ENCODE peak calls at places on chromosomes 6 and 20, in five cellular contexts. U is effector memory CD8-positive, alpha-beta T cell; O is GM18507; G is ascending aorta; R is fibroblast of pulmonary artery. S is an unnamed sample.

GRCh38 chr6:126077810-126078791 is 91.8 kb downstream of the TRMT11 start:
- DNase-seq in R (no peak), G (peak), O (no peak), U (no peak), S (no peak)

GRCh38 chr20:24837721-24838456 is 111.2 kb upstream of the CST7 start:
- DNase-seq in U (no peak), R (no peak), G (no peak), O (no peak), S (no peak)

GRCh38 chr6:82951389-82951788 is 114.3 kb downstream of the UBE3D start:
- DNase-seq in O (no peak), R (no peak), U (no peak), G (no peak), S (no peak)

GRCh38 chr6:47076422-47077344 is 34.6 kb upstream of the ADGRF1 start:
- DNase-seq in G (no peak), U (no peak), R (peak), O (no peak), S (no peak)

GRCh38 chr20:3712279-3712873 is at the start of gene SIGLEC1:
- DNase-seq in U (no peak), G (peak), O (no peak), R (no peak), S (no peak)

GRCh38 chr20:884983-885952 is 30.9 kb downstream of the ANGPT4 start:
- DNase-seq in G (no peak), O (no peak), R (peak), U (no peak), S (no peak)

GRCh38 chr6:13397359-13398080 is 69.2 kb upstream of the TBC1D7 start:
- DNase-seq in G (no peak), O (peak), U (no peak), R (no peak), S (no peak)

GRCh38 chr20:11585752-11586352 is 331.8 kb upstream of the BTBD3 start:
- DNase-seq in U (no peak), O (no peak), R (peak), G (no peak), S (no peak)

GRCh38 chr6:144214622-144215401 is 64.5 kb downstream of the STX11 start:
- DNase-seq in O (no peak), G (peak), U (no peak), R (no peak), S (no peak)

GRCh38 chr6:75098709-75099108 is 107.1 kb downstream of the COL12A1 start:
- DNase-seq in R (peak), U (no peak), O (no peak), G (peak), S (no peak)

GRCh38 chr6:129766959-129767728 is 57.2 kb upstream of the ARHGAP18 start:
- DNase-seq in U (peak), G (no peak), O (no peak), R (peak), S (peak)

GRCh38 chr6:154595997-154596396 is 85.5 kb upstream of the CNKSR3 start:
- DNase-seq in U (no peak), G (no peak), R (no peak), O (no peak), S (no peak)

GRCh38 chr6:136517002-136517401 is 33.2 kb downstream of the MAP7 start:
- DNase-seq in O (no peak), R (no peak), G (no peak), U (no peak), S (no peak)

GRCh38 chr6:165733487-165733791 is 70.4 kb upstream of the PDE10A start:
- DNase-seq in R (no peak), G (no peak), U (no peak), O (no peak), S (no peak)